ENCODE peak calls at places on chromosomes 7 and 10, in eight cellular contexts. One of them, this sample, is unnamed.

GRCh38 chr10:77350711-77351119 is 286.9 kb downstream of the KCNMA1 start:
- DNase-seq in fibroblast of the aortic adventitia: peak
- DNase-seq in heart right ventricle: no peak
- DNase-seq in mesothelial cell of epicardium: no peak
- DNase-seq in cardiac fibroblast: peak
- DNase-seq in uterus: peak
- DNase-seq in gastrocnemius medialis: peak
- DNase-seq in HepG2: no peak
- DNase-seq in this sample: peak

GRCh38 chr10:46524471-46525176 is 31.8 kb downstream of the GPRIN2 start:
- DNase-seq in fibroblast of the aortic adventitia: peak
- DNase-seq in heart right ventricle: no peak
- DNase-seq in mesothelial cell of epicardium: peak
- DNase-seq in cardiac fibroblast: peak
- DNase-seq in uterus: peak
- DNase-seq in gastrocnemius medialis: peak
- DNase-seq in HepG2: no peak
- DNase-seq in this sample: no peak

GRCh38 chr10:96619120-96619519 is 32.3 kb upstream of the TM9SF3 start:
- DNase-seq in fibroblast of the aortic adventitia: no peak
- DNase-seq in heart right ventricle: peak
- DNase-seq in mesothelial cell of epicardium: no peak
- DNase-seq in cardiac fibroblast: no peak
- DNase-seq in uterus: no peak
- DNase-seq in gastrocnemius medialis: no peak
- DNase-seq in HepG2: no peak
- DNase-seq in this sample: no peak

GRCh38 chr10:69217119-69217754 is 2.9 kb upstream of the HKDC1 start:
- DNase-seq in fibroblast of the aortic adventitia: peak
- DNase-seq in heart right ventricle: no peak
- DNase-seq in mesothelial cell of epicardium: no peak
- DNase-seq in cardiac fibroblast: peak
- DNase-seq in uterus: no peak
- DNase-seq in gastrocnemius medialis: no peak
- DNase-seq in HepG2: peak
- DNase-seq in this sample: no peak

GRCh38 chr7:146115665-146116451 is 743 bp upstream of the CNTNAP2 start:
- DNase-seq in fibroblast of the aortic adventitia: peak
- DNase-seq in heart right ventricle: peak
- DNase-seq in mesothelial cell of epicardium: peak
- DNase-seq in cardiac fibroblast: peak
- DNase-seq in uterus: no peak
- DNase-seq in gastrocnemius medialis: no peak
- DNase-seq in HepG2: no peak
- DNase-seq in this sample: no peak

GRCh38 chr7:142338633-142339501 is 81.0 kb upstream of the PRSS58 start:
- DNase-seq in fibroblast of the aortic adventitia: peak
- DNase-seq in heart right ventricle: peak
- DNase-seq in mesothelial cell of epicardium: no peak
- DNase-seq in cardiac fibroblast: peak
- DNase-seq in uterus: no peak
- DNase-seq in gastrocnemius medialis: peak
- DNase-seq in HepG2: no peak
- DNase-seq in this sample: no peak

GRCh38 chr7:74653686-74654181 is 3.8 kb upstream of the GTF2I start:
- DNase-seq in fibroblast of the aortic adventitia: no peak
- DNase-seq in heart right ventricle: no peak
- DNase-seq in mesothelial cell of epicardium: no peak
- DNase-seq in cardiac fibroblast: no peak
- DNase-seq in uterus: no peak
- DNase-seq in gastrocnemius medialis: no peak
- DNase-seq in HepG2: peak
- DNase-seq in this sample: no peak

GRCh38 chr7:69349291-69349690 is 249.0 kb upstream of the AUTS2 start:
- DNase-seq in fibroblast of the aortic adventitia: no peak
- DNase-seq in heart right ventricle: no peak
- DNase-seq in mesothelial cell of epicardium: no peak
- DNase-seq in cardiac fibroblast: no peak
- DNase-seq in uterus: no peak
- DNase-seq in gastrocnemius medialis: no peak
- DNase-seq in HepG2: no peak
- DNase-seq in this sample: no peak

GRCh38 chr10:30701471-30702173 is 72.1 kb upstream of the LYZL2 start:
- DNase-seq in fibroblast of the aortic adventitia: peak
- DNase-seq in heart right ventricle: no peak
- DNase-seq in mesothelial cell of epicardium: no peak
- DNase-seq in cardiac fibroblast: peak
- DNase-seq in uterus: no peak
- DNase-seq in gastrocnemius medialis: peak
- DNase-seq in HepG2: no peak
- DNase-seq in this sample: no peak

GRCh38 chr7:102101111-102101551 is 185.5 kb upstream of the SH2B2 start:
- DNase-seq in fibroblast of the aortic adventitia: no peak
- DNase-seq in heart right ventricle: no peak
- DNase-seq in mesothelial cell of epicardium: no peak
- DNase-seq in cardiac fibroblast: no peak
- DNase-seq in uterus: no peak
- DNase-seq in gastrocnemius medialis: no peak
- DNase-seq in HepG2: no peak
- DNase-seq in this sample: no peak

GRCh38 chr7:92362131-92362530 is 85.2 kb upstream of the GATAD1 start:
- DNase-seq in fibroblast of the aortic adventitia: peak
- DNase-seq in heart right ventricle: no peak
- DNase-seq in mesothelial cell of epicardium: no peak
- DNase-seq in cardiac fibroblast: no peak
- DNase-seq in uterus: no peak
- DNase-seq in gastrocnemius medialis: no peak
- DNase-seq in HepG2: no peak
- DNase-seq in this sample: no peak

GRCh38 chr7:65269150-65269856 is 104.4 kb upstream of the ZNF92 start:
- DNase-seq in fibroblast of the aortic adventitia: no peak
- DNase-seq in heart right ventricle: peak
- DNase-seq in mesothelial cell of epicardium: peak
- DNase-seq in cardiac fibroblast: no peak
- DNase-seq in uterus: peak
- DNase-seq in gastrocnemius medialis: no peak
- DNase-seq in HepG2: peak
- DNase-seq in this sample: no peak

GRCh38 chr10:87661861-87662785 is 2.4 kb downstream of the PAPSS2 start:
- DNase-seq in fibroblast of the aortic adventitia: peak
- DNase-seq in heart right ventricle: no peak
- DNase-seq in mesothelial cell of epicardium: no peak
- DNase-seq in cardiac fibroblast: peak
- DNase-seq in uterus: no peak
- DNase-seq in gastrocnemius medialis: no peak
- DNase-seq in HepG2: no peak
- DNase-seq in this sample: no peak

DNA sequence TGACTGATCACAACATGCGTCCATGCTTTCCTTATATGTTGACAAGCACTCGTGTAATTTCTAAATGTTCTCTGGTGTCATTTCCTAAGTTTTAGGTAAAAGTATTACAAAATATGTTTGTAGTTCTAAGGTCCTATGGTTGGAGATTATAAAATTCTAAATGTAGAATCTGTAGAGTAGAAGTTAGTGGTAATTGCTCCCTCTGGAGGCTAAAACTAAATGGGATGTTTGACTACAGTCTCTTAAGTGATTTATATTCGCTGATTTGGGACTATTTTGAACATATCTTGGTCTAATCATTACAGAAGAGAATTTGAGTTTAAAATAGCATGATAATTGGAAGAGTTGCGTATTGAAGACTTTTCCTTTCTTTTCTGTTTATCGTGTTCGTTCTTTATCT is 74.1 kb downstream of the ZMYND11 start:
- DNase-seq in fibroblast of the aortic adventitia: peak
- DNase-seq in heart right ventricle: no peak
- DNase-seq in mesothelial cell of epicardium: no peak
- DNase-seq in cardiac fibroblast: peak
- DNase-seq in uterus: no peak
- DNase-seq in gastrocnemius medialis: no peak
- DNase-seq in HepG2: no peak
- DNase-seq in this sample: no peak
- TF ChIP-seq CTCF in fibroblast of the aortic adventitia: peak
- TF ChIP-seq CTCF in heart right ventricle: no peak
- TF ChIP-seq CTCF in mesothelial cell of epicardium: peak
- TF ChIP-seq CTCF in cardiac fibroblast: peak
- TF ChIP-seq CTCF in uterus: no peak
- TF ChIP-seq CTCF in gastrocnemius medialis: no peak
- TF ChIP-seq CTCF in HepG2: no peak
- TF ChIP-seq CTCF in this sample: peak

DNA sequence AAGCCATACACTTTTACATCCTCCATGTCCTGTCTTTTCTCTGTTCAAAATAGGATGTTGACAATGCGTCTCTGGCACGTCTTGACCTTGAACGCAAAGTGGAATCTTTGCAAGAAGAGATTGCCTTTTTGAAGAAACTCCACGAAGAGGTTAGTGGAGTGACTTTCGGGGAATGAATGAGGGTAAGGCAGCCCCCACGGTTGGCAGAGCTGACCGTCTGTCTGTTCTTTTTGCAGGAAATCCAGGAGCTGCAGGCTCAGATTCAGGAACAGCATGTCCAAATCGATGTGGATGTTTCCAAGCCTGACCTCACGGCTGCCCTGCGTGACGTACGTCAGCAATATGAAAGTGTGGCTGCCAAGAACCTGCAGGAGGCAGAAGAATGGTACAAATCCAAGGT is 5.5 kb downstream of the VIM start:
- DNase-seq in fibroblast of the aortic adventitia: peak
- DNase-seq in heart right ventricle: no peak
- DNase-seq in mesothelial cell of epicardium: no peak
- DNase-seq in cardiac fibroblast: peak
- DNase-seq in uterus: peak
- DNase-seq in gastrocnemius medialis: no peak
- DNase-seq in HepG2: no peak
- DNase-seq in this sample: no peak
- TF ChIP-seq CTCF in fibroblast of the aortic adventitia: no peak
- TF ChIP-seq CTCF in heart right ventricle: no peak
- TF ChIP-seq CTCF in mesothelial cell of epicardium: no peak
- TF ChIP-seq CTCF in cardiac fibroblast: no peak
- TF ChIP-seq CTCF in uterus: no peak
- TF ChIP-seq CTCF in gastrocnemius medialis: no peak
- TF ChIP-seq CTCF in HepG2: no peak
- TF ChIP-seq CTCF in this sample: no peak

DNA sequence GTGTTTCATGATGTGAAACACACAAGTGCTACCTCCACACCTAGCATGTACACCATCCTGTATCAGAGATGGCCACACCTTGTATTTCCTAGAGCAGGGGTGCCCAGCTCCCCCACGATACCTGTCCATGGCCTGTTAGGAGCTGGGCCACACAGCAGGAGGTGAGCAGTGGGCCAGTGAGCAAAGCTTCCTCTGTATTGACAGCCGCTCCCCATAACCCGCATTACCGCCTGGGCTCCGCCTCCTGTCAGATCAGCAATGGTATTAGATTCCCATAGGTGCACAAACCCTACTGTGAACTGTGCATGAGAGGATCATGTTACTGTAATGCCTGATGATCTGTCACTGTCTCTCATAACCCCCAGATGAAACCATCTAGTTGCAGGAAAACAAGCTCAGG is 145.6 kb upstream of the RNF32 start:
- DNase-seq in fibroblast of the aortic adventitia: no peak
- DNase-seq in heart right ventricle: no peak
- DNase-seq in mesothelial cell of epicardium: no peak
- DNase-seq in cardiac fibroblast: no peak
- DNase-seq in uterus: no peak
- DNase-seq in gastrocnemius medialis: no peak
- DNase-seq in HepG2: no peak
- DNase-seq in this sample: no peak
- TF ChIP-seq CTCF in fibroblast of the aortic adventitia: no peak
- TF ChIP-seq CTCF in heart right ventricle: no peak
- TF ChIP-seq CTCF in mesothelial cell of epicardium: no peak
- TF ChIP-seq CTCF in cardiac fibroblast: no peak
- TF ChIP-seq CTCF in uterus: no peak
- TF ChIP-seq CTCF in gastrocnemius medialis: no peak
- TF ChIP-seq CTCF in HepG2: no peak
- TF ChIP-seq CTCF in this sample: no peak

DNA sequence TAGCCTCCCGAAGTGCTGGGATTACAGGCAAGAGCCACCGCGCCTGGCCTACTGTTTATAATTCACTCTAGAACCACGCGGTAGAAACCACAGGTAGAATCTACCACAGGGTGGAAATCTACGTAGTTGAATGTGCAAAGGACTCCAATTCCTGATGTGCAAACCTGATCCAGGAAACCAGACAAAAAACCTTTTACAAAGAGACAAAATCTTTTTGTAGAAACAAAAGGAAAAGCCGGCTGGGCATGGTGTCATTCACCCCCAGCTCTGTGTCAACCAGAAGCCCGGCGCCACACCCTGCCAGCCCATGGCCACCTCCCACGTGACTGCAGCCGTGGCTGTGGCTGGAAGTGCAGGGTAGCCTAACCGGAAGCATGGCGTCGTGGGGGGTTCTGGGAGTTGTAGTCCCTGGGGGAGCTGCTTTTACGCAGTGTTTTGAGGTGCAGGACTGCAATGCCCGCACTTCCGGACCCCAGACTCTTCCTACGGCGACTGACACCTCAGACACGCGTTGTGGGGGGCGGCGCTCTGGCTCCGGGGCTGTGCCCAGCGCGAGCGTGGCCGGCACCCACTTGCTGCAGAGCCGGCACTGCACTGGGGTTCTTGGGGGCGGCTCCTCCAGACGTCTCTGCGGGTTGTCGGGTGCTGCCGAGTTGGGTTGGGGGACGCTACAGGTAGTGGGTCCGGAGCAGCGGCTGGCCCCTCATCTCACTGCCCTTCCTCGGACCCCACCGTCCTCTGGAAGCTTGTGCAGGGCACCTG is 41.5 kb upstream of the RNF216 start:
- DNase-seq in fibroblast of the aortic adventitia: peak
- DNase-seq in heart right ventricle: peak
- DNase-seq in mesothelial cell of epicardium: peak
- DNase-seq in cardiac fibroblast: peak
- DNase-seq in uterus: peak
- DNase-seq in gastrocnemius medialis: peak
- DNase-seq in HepG2: peak
- DNase-seq in this sample: peak
- TF ChIP-seq CTCF in fibroblast of the aortic adventitia: peak
- TF ChIP-seq CTCF in heart right ventricle: peak
- TF ChIP-seq CTCF in mesothelial cell of epicardium: no peak
- TF ChIP-seq CTCF in cardiac fibroblast: peak
- TF ChIP-seq CTCF in uterus: peak
- TF ChIP-seq CTCF in gastrocnemius medialis: peak
- TF ChIP-seq CTCF in HepG2: no peak
- TF ChIP-seq CTCF in this sample: no peak

DNA sequence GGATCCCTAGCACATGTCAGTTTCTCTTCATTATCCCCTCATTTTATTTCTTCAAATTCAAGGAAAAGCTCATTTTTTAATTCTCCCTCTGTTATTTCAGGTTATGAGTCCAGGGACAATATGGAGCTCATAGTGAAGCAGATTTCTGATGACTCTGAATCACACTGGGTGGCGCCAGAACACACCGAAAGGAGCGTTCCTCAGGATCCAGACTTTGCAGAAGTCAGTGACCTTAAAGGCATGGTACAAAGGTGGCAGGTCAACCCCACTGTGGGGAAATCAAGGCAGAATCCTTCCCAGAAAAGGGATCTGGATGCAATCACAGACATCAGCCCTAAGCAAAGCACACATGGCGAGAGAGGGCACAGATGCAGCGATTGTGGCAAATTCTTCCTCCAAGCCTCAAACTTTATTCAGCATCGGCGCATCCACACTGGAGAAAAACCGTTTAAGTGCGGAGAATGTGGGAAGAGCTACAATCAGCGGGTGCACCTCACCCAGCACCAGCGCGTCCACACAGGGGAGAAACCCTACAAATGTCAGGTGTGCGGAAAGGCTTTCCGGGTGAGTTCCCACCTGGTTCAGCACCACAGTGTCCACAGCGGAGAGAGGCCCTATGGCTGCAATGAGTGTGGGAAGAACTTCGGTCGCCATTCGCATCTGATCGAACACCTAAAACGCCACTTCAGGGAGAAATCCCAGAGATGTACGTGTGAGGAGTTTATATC is 21.4 kb downstream of the ZKSCAN5 start:
- DNase-seq in fibroblast of the aortic adventitia: no peak
- DNase-seq in heart right ventricle: no peak
- DNase-seq in mesothelial cell of epicardium: no peak
- DNase-seq in cardiac fibroblast: peak
- DNase-seq in uterus: no peak
- DNase-seq in gastrocnemius medialis: no peak
- DNase-seq in HepG2: no peak
- DNase-seq in this sample: no peak
- TF ChIP-seq CTCF in fibroblast of the aortic adventitia: no peak
- TF ChIP-seq CTCF in heart right ventricle: no peak
- TF ChIP-seq CTCF in mesothelial cell of epicardium: no peak
- TF ChIP-seq CTCF in cardiac fibroblast: no peak
- TF ChIP-seq CTCF in uterus: no peak
- TF ChIP-seq CTCF in gastrocnemius medialis: no peak
- TF ChIP-seq CTCF in HepG2: peak
- TF ChIP-seq CTCF in this sample: peak